ENCODE peak calls at places on chromosomes 3 and 15, in seven cellular contexts. Z is WTC11, I is uterus, J is osteoblast, M is thoracic aorta, X is GM03348, A is NCI-H460. T is an unnamed sample.

GRCh38 chr3:144114767-144115166 is 143.1 kb downstream of the DIPK2A start:
- DNase-seq in Z (no peak), I (no peak), J (no peak), M (no peak), X (no peak), A (peak; percentile 11), T (no peak)

GRCh38 chr15:75809986-75810750 is 33.1 kb upstream of the UBE2Q2 start:
- DNase-seq in Z (peak; percentile 60), I (no peak), J (peak; percentile 85), M (no peak), X (peak; percentile 34), A (peak; percentile 22), T (no peak)

GRCh38 chr3:135325726-135326245 is 530.7 kb downstream of the EPHB1 start:
- DNase-seq in Z (no peak), I (no peak), J (no peak), M (no peak), X (no peak), A (no peak), T (no peak)

GRCh38 chr15:63752075-63752684 is 81.6 kb downstream of the HERC1 start:
- DNase-seq in Z (no peak), I (no peak), J (no peak), M (peak; percentile 5), X (peak; percentile 69), A (peak; percentile 61), T (peak; percentile 27)

GRCh38 chr15:68220967-68221366 is 8.6 kb downstream of the CLN6 start:
- DNase-seq in Z (no peak), I (no peak), J (no peak), M (no peak), X (no peak), A (no peak), T (no peak)

GRCh38 chr3:156605686-156606605 is 51.0 kb upstream of the SSR3 start:
- DNase-seq in Z (peak; percentile 38), I (peak; percentile 36), J (peak; percentile 77), M (peak; percentile 10), X (peak; percentile 87), A (peak; percentile 9), T (peak; percentile 23)

GRCh38 chr15:85598203-85598602 is 196.5 kb downstream of the KLHL25 start:
- DNase-seq in Z (no peak), I (no peak), J (no peak), M (no peak), X (no peak), A (no peak), T (no peak)

GRCh38 chr3:139780603-139781002 is 102.8 kb upstream of the NMNAT3 start:
- DNase-seq in Z (no peak), I (no peak), J (no peak), M (no peak), X (no peak), A (no peak), T (no peak)

GRCh38 chr3:8617921-8618320 is 26.7 kb downstream of the SSUH2 start:
- DNase-seq in Z (no peak), I (no peak), J (no peak), M (no peak), X (no peak), A (no peak), T (no peak)

GRCh38 chr3:187019542-187020072 is 89.3 kb downstream of the ST6GAL1 start:
- DNase-seq in Z (no peak), I (no peak), J (no peak), M (no peak), X (no peak), A (no peak), T (no peak)

GRCh38 chr3:136713961-136714514 is 38.1 kb downstream of the STAG1 start:
- DNase-seq in Z (no peak), I (no peak), J (no peak), M (no peak), X (no peak), A (no peak), T (no peak)

GRCh38 chr3:188046561-188047213 is 107.3 kb upstream of the LPP start:
- DNase-seq in Z (no peak), I (no peak), J (no peak), M (no peak), X (no peak), A (no peak), T (no peak)

GRCh38 chr15:31271224-31271635 is 55.4 kb upstream of the KLF13 start:
- DNase-seq in Z (no peak), I (no peak), J (no peak), M (no peak), X (no peak), A (no peak), T (no peak)

GRCh38 chr3:138066972-138067371 is 48.4 kb downstream of the DZIP1L start:
- DNase-seq in Z (no peak), I (no peak), J (no peak), M (no peak), X (no peak), A (no peak), T (no peak)

GRCh38 chr3:128498127-128498626 is 5.2 kb upstream of the GATA2 start:
- DNase-seq in Z (no peak), I (no peak), J (no peak), M (no peak), X (no peak), A (no peak), T (no peak)

GRCh38 chr3:99315896-99316295 is 322.5 kb upstream of the COL8A1 start:
- DNase-seq in Z (no peak), I (no peak), J (peak; percentile 0), M (no peak), X (no peak), A (no peak), T (no peak)

GRCh38 chr3:122246214-122246613 is 62.7 kb downstream of the CASR start:
- DNase-seq in Z (no peak), I (no peak), J (no peak), M (no peak), X (no peak), A (no peak), T (no peak)

GRCh38 chr3:55630280-55630920 is 143.3 kb upstream of the WNT5A start:
- DNase-seq in Z (no peak), I (no peak), J (no peak), M (no peak), X (no peak), A (no peak), T (no peak)

GRCh38 chr15:46365612-46366011 is 730.8 kb downstream of the SQOR start:
- DNase-seq in Z (no peak), I (no peak), J (no peak), M (peak; percentile 13), X (peak; percentile 40), A (no peak), T (no peak)

GRCh38 chr3:73255609-73256029 is 194.2 kb downstream of the EBLN2 start:
- DNase-seq in Z (no peak), I (peak; percentile 18), J (no peak), M (no peak), X (peak; percentile 52), A (no peak), T (no peak)

GRCh38 chr3:53700441-53700840 is 145.8 kb downstream of the CHDH start:
- DNase-seq in Z (no peak), I (no peak), J (no peak), M (no peak), X (no peak), A (no peak), T (no peak)

GRCh38 chr3:95442766-95443165 is 1371.6 kb upstream of the EPHA6 start:
- DNase-seq in Z (no peak), I (no peak), J (no peak), M (no peak), X (no peak), A (no peak), T (no peak)

GRCh38 chr3:163071684-163072083 is 1575.1 kb downstream of the OTOL1 start:
- DNase-seq in Z (no peak), I (no peak), J (no peak), M (no peak), X (peak; percentile 12), A (no peak), T (no peak)

GRCh38 chr15:34434627-34435305 is 2.8 kb downstream of the GOLGA8A start:
- DNase-seq in Z (no peak), I (no peak), J (peak; percentile 32), M (no peak), X (no peak), A (no peak), T (no peak)

GRCh38 chr15:91021516-91022074 is 799 bp downstream of the VPS33B start:
- DNase-seq in Z (no peak), I (no peak), J (no peak), M (no peak), X (peak; percentile 25), A (peak; percentile 7), T (no peak)

GRCh38 chr3:13537926-13538325 is 11.0 kb upstream of the FBLN2 start:
- DNase-seq in Z (no peak), I (no peak), J (peak; percentile 96), M (no peak), X (peak; percentile 92), A (peak; percentile 55), T (no peak)

GRCh38 chr15:46277994-46278885 is 643.4 kb downstream of the SQOR start:
- DNase-seq in Z (no peak), I (no peak), J (no peak), M (no peak), X (no peak), A (no peak), T (no peak)

GRCh38 chr3:15521573-15521965 is at the start of gene COLQ:
- DNase-seq in Z (no peak), I (no peak), J (no peak), M (no peak), X (no peak), A (no peak), T (no peak)

T was measured in gastrocnemius medialis.